ENCODE peak calls at places on chromosomes 16 and 17, in four cellular contexts. L, U, H and W are unnamed samples.

GRCh38 chr17:40345161-40346034 is 19.1 kb downstream of the GJD3 start:
- DNase-seq in L (no peak), U (no peak), H (no peak), W (no peak)

GRCh38 chr16:19882186-19882585 is 2.5 kb downstream of the GPRC5B start:
- DNase-seq in L (no peak), U (no peak), H (no peak), W (no peak)

GRCh38 chr16:4089811-4090293 is 26.4 kb downstream of the ADCY9 start:
- DNase-seq in L (no peak), U (no peak), H (peak), W (no peak)

GRCh38 chr16:138049-138417 is 440 bp downstream of the NPRL3 start:
- DNase-seq in L (peak), U (no peak), H (no peak), W (peak)

GRCh38 chr17:8611135-8611534 is 19.4 kb downstream of the MYH10 start:
- DNase-seq in L (no peak), U (no peak), H (no peak), W (no peak)

GRCh38 chr16:234468-235305 is at the start of gene FAM234A:
- DNase-seq in L (peak), U (peak), H (peak), W (peak)

GRCh38 chr16:14399397-14400284 is 230.4 kb downstream of the PARN start:
- DNase-seq in L (no peak), U (no peak), H (no peak), W (no peak)

GRCh38 chr17:3602499-3602898 is 6.7 kb downstream of the TRPV1 start:
- DNase-seq in L (no peak), U (no peak), H (no peak), W (no peak)

GRCh38 chr17:62818491-62818890 is 10.4 kb upstream of the MARCHF10 start:
- DNase-seq in L (no peak), U (no peak), H (no peak), W (no peak)

GRCh38 chr17:72691017-72691416 is 401.5 kb downstream of the SLC39A11 start:
- DNase-seq in L (no peak), U (no peak), H (no peak), W (no peak)

GRCh38 chr16:56356276-56357241 is 68.8 kb downstream of the AMFR start:
- DNase-seq in L (peak), U (no peak), H (peak), W (peak)

GRCh38 chr16:57276596-57276995 is 7.9 kb downstream of the PLLP start:
- DNase-seq in L (no peak), U (no peak), H (peak), W (no peak)

GRCh38 chr17:32286518-32286900 is 20.9 kb downstream of the RHBDL3 start:
- DNase-seq in L (no peak), U (no peak), H (no peak), W (no peak)

GRCh38 chr16:24858219-24859041 is 12.7 kb downstream of the SLC5A11 start:
- DNase-seq in L (peak), U (no peak), H (no peak), W (peak)

GRCh38 chr16:48188449-48189102 is 32.8 kb upstream of the ABCC12 start:
- DNase-seq in L (no peak), U (no peak), H (no peak), W (no peak)

GRCh38 chr16:64615647-64616280 is 506.1 kb downstream of the CDH11 start:
- DNase-seq in L (no peak), U (no peak), H (no peak), W (no peak)

GRCh38 chr17:82234211-82235055 is 5.6 kb downstream of the SLC16A3 start:
- DNase-seq in L (no peak), U (no peak), H (peak), W (no peak)

GRCh38 chr17:71496552-71496951 is 624.3 kb upstream of the SOX9 start:
- DNase-seq in L (no peak), U (no peak), H (no peak), W (no peak)

GRCh38 chr16:73289232-73289631 is 241.3 kb upstream of the ZFHX3 start:
- DNase-seq in L (no peak), U (no peak), H (no peak), W (no peak)